ENCODE peak calls at places on chromosomes 13 and 19, in four cellular contexts. S, C, N and X are unnamed samples.

GRCh38 chr19:15317392-15318011 is 14.8 kb downstream of the BRD4 start:
- DNase-seq in N (no peak), C (no peak), S (peak; percentile 66), X (no peak)

GRCh38 chr19:33879818-33880575 is 83.3 kb downstream of the KCTD15 start:
- DNase-seq in C (no peak), N (no peak), S (no peak), X (no peak)

GRCh38 chr13:106348032-106348431 is 187.4 kb downstream of the EFNB2 start:
- DNase-seq in S (no peak), C (no peak), N (no peak), X (peak; percentile 66)

GRCh38 chr13:76758257-76758656 is 127.9 kb downstream of the KCTD12 start:
- DNase-seq in S (no peak), C (no peak), N (no peak), X (no peak)

GRCh38 chr19:35272954-35273649 is 4.3 kb downstream of the USF2 start:
- DNase-seq in S (no peak), C (no peak), N (no peak), X (no peak)

GRCh38 chr19:45508931-45509691 is 1.8 kb downstream of the VASP start:
- DNase-seq in S (peak; percentile 63), N (peak; percentile 69), C (no peak), X (no peak)

GRCh38 chr13:86838411-86839120 is 832.6 kb upstream of the SLITRK5 start:
- DNase-seq in N (no peak), S (no peak), C (no peak), X (no peak)

GRCh38 chr13:106474906-106475305 is 60.6 kb downstream of the EFNB2 start:
- DNase-seq in S (no peak), C (no peak), N (no peak), X (no peak)

GRCh38 chr13:69959041-69959440 is 148.6 kb upstream of the ATXN8OS start:
- DNase-seq in S (no peak), C (no peak), N (no peak), X (no peak)

GRCh38 chr13:52158629-52159158 is 703 bp downstream of the NEK3 start:
- DNase-seq in N (peak; percentile 1), S (no peak), C (no peak), X (no peak)

GRCh38 chr13:111994578-111994977 is 72.4 kb upstream of the SOX1 start:
- DNase-seq in N (no peak), C (no peak), S (no peak), X (no peak)

GRCh38 chr19:9917322-9917721 is 19.0 kb downstream of the OLFM2 start:
- DNase-seq in N (no peak), C (no peak), S (peak; percentile 51), X (no peak)

GRCh38 chr13:34942732-34943674 is 933 bp downstream of the NBEA start:
- DNase-seq in N (no peak), S (no peak), C (no peak), X (no peak)

GRCh38 chr13:42638101-42638500 is 64.1 kb downstream of the TNFSF11 start:
- DNase-seq in C (no peak), N (no peak), S (no peak), X (no peak)

GRCh38 chr13:20616059-20616797 is 49.3 kb downstream of the IFT88 start:
- DNase-seq in S (no peak), N (no peak), C (no peak), X (no peak)

GRCh38 chr13:28532226-28533048 is 37.5 kb upstream of the FLT1 start:
- DNase-seq in S (no peak), N (no peak), C (no peak), X (no peak)

GRCh38 chr19:40560092-40560507 is 16.6 kb upstream of the SHKBP1 start:
- DNase-seq in S (no peak), C (no peak), N (no peak), X (no peak)

GRCh38 chr13:113928701-113929627 is 44.9 kb downstream of the C13orf46 start:
- DNase-seq in N (no peak), S (no peak), C (no peak), X (no peak)

GRCh38 chr19:7815325-7815724 is 14.7 kb upstream of the EVI5L start:
- DNase-seq in N (peak; percentile 57), C (no peak), S (no peak), X (no peak)

GRCh38 chr19:6276447-6276846 is 3.3 kb downstream of the MLLT1 start:
- DNase-seq in N (no peak), C (no peak), S (no peak), X (no peak)

GRCh38 chr19:6272913-6273600 is 6.7 kb downstream of the MLLT1 start:
- DNase-seq in S (no peak), N (no peak), C (no peak), X (no peak)

GRCh38 chr19:6273701-6274601 is 5.8 kb downstream of the MLLT1 start:
- DNase-seq in C (no peak), S (peak; percentile 89), N (no peak), X (no peak)

GRCh38 chr19:6275170-6275744 is 4.5 kb downstream of the MLLT1 start:
- DNase-seq in N (no peak), S (no peak), C (no peak), X (no peak)

DNA sequence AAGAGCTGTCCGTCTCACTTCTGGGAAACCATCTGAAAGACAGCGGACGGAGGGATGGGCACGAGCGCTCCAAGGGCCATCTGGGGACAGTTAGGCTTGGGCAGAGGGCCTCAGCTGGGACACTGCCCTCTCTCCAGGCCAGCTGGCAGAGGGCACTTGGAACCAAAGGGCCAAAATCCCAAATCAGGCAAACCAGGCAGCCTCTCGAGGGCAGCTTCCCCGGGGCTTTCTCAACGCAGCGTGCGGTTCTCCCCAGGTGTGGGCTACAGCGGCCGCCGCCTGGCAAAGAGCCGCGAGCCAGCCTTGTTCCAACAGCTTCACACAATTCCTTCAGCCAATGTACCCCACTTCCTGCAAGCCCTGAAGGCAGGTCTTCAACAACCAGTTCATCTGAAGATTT is 5.0 kb downstream of the MLLT1 start:
- DNase-seq in N (no peak), C (no peak), S (no peak), X (no peak)
- H3K4me3 ChIP-seq in N (no peak overlapping the region), C (no peak overlapping the region), S (no peak overlapping the region), X (no peak overlapping the region)

GRCh38 chr13:46315036-46315435 is 72.0 kb downstream of the RUBCNL start:
- DNase-seq in C (no peak), S (no peak), N (no peak), X (no peak)

GRCh38 chr13:46315491-46316075 is 71.5 kb downstream of the RUBCNL start:
- DNase-seq in S (no peak), C (no peak), N (no peak), X (no peak)

GRCh38 chr13:46313441-46314257 is 73.4 kb downstream of the RUBCNL start:
- DNase-seq in N (no peak), C (no peak), S (no peak), X (no peak)

GRCh38 chr13:46317120-46317519 is 69.9 kb downstream of the RUBCNL start:
- DNase-seq in S (no peak), N (no peak), C (no peak), X (no peak)

DNA sequence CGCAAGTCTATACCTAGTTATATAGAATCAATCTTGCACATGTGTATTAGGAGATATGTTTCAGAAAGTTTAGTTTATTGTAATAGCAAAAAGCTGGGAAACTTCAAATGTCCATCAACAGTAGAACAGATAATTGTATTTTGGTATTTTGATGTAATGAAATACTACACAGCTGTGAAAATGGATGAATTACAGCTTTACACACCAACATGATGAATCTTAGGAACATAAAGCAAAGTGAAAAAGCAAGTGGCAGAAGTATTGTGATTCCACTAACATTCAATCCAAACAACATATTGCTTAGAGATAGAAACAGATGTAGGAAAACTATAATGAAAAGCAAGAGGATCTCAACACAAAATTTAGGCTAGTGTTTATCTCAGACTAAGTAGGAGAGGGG is 72.5 kb downstream of the RUBCNL start:
- DNase-seq in N (no peak), C (no peak), S (no peak), X (no peak)
- TF ChIP-seq SUZ12 in N (no peak), C (no peak), S (no peak), X (no peak)

DNA sequence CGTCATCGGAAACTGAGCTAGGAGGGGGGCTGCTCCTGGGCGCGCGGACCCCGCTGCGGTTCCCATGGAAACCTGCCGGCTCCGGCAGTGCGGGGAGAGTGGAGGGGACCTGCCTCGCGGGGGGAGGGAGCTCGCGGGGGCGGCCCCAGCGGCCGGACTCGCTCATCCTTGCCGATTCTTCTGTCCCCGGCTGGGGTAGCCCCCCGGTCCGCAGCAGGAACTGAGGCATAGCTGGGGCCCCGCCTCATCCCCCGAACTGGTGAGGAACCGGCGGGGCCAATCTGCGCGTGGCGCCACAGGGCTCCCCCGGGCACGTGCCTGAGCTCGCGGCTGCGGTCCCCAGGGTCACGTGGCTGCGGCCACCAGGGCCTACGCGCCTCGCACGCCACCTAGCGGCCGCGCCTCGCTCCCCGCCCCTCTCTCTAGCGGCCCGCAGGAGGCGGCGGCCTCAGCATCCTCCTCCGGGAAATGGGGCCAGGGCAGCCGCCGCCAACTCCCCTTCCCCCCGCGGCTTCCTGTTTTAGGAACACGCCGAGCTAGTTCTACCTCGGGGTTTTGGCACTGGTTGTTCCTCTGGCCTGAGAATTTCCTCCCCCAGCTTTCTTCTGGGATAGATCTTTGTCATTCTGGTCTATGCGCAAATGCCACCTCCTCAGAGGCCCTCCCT is 1.7 kb upstream of the ELAVL3 start:
- DNase-seq in S (peak; percentile 45), C (peak; percentile 53), N (peak; percentile 50), X (no peak)
- H3K4me3 ChIP-seq in S (no peak overlapping the region), C (peak overlapping the region; percentile 4), N (peak overlapping the region; percentile 40), X (peak overlapping the region; percentile 46)

GRCh38 chr13:45367995-45368394 is 27.0 kb upstream of the TPT1 start:
- DNase-seq in N (no peak), C (no peak), S (no peak), X (no peak)

GRCh38 chr13:45369116-45369515 is 28.1 kb upstream of the TPT1 start:
- DNase-seq in S (no peak), C (no peak), N (no peak), X (no peak)

GRCh38 chr13:45365558-45365885 is 24.5 kb upstream of the TPT1 start:
- DNase-seq in N (no peak), S (no peak), C (no peak), X (no peak)

GRCh38 chr13:45368571-45368970 is 27.6 kb upstream of the TPT1 start:
- DNase-seq in S (no peak), N (no peak), C (no peak), X (no peak)

GRCh38 chr13:45367358-45367757 is 26.4 kb upstream of the TPT1 start:
- DNase-seq in N (peak; percentile 67), C (peak; percentile 66), S (peak; percentile 69), X (peak; percentile 55)
- TF ChIP-seq SUZ12 in N (no peak), C (no peak), S (no peak), X (no peak)